ENCODE peak calls at places on chromosome 10, in seven cellular contexts. F, H, G, D, J, M and C are unnamed samples.

GRCh38 chr10:133022784-133023115 is 65.0 kb upstream of the ADGRA1 start:
- DNase-seq in F (peak; percentile 52), M (no peak), J (no peak), G (no peak), D (no peak), H (no peak), C (no peak)

GRCh38 chr10:77636286-77636966 is 1.2 kb downstream of the KCNMA1 start:
- DNase-seq in F (no peak), G (no peak), D (peak; percentile 46), H (no peak), M (no peak), J (no peak), C (no peak)

GRCh38 chr10:110861930-110862677 is 9.6 kb upstream of the PDCD4 start:
- DNase-seq in G (no peak), H (no peak), D (no peak), J (peak; percentile 75), F (no peak), M (no peak), C (no peak)

GRCh38 chr10:113329121-113329596 is 223.7 kb upstream of the HABP2 start:
- DNase-seq in H (no peak), F (no peak), J (no peak), G (no peak), D (no peak), M (no peak), C (no peak)

GRCh38 chr10:14219411-14219810 is 111.3 kb downstream of the FRMD4A start:
- DNase-seq in G (no peak), H (no peak), D (no peak), J (no peak), F (no peak), M (no peak), C (no peak)

GRCh38 chr10:132685121-132685891 is 100.6 kb downstream of the NKX6-2 start:
- DNase-seq in G (no peak), H (peak; percentile 72), D (peak; percentile 10), M (peak; percentile 75), F (peak; percentile 48), J (no peak), C (peak; percentile 40)

GRCh38 chr10:86339226-86339865 is 27.2 kb downstream of the GRID1 start:
- DNase-seq in D (peak; percentile 8), M (no peak), H (peak; percentile 30), F (no peak), J (no peak), G (no peak), C (no peak)

GRCh38 chr10:122170802-122171201 is 100.3 kb upstream of the BTBD16 start:
- DNase-seq in F (no peak), H (no peak), J (no peak), M (no peak), D (no peak), G (peak; percentile 49), C (no peak)

GRCh38 chr10:132168571-132169030 is 18.1 kb upstream of the DPYSL4 start:
- DNase-seq in G (no peak), J (no peak), H (no peak), D (peak; percentile 15), M (no peak), F (peak; percentile 23), C (no peak)

GRCh38 chr10:112045885-112046284 is 137.7 kb downstream of the GPAM start:
- DNase-seq in M (no peak), D (no peak), J (no peak), G (no peak), F (no peak), H (no peak), C (no peak)

GRCh38 chr10:59750155-59750945 is 2.9 kb downstream of the MRLN start:
- DNase-seq in H (no peak), J (no peak), F (no peak), G (no peak), M (no peak), D (no peak), C (no peak)

GRCh38 chr10:18472977-18473376 is 178.4 kb downstream of the NSUN6 start:
- DNase-seq in J (no peak), D (peak; percentile 21), H (no peak), M (no peak), F (no peak), G (no peak), C (no peak)

GRCh38 chr10:91210435-91210834 is 10.0 kb upstream of the PCGF5 start:
- DNase-seq in H (no peak), G (no peak), J (no peak), D (no peak), F (no peak), M (no peak), C (no peak)

GRCh38 chr10:74825033-74825370 is 1.4 kb upstream of the KAT6B start:
- DNase-seq in D (peak; percentile 41), M (peak; percentile 78), H (peak; percentile 75), F (peak; percentile 50), G (peak; percentile 34), J (peak; percentile 29), C (peak; percentile 31)

GRCh38 chr10:95360122-95360715 is 69.4 kb upstream of the PDLIM1 start:
- DNase-seq in M (no peak), F (no peak), D (no peak), H (no peak), G (no peak), J (no peak), C (no peak)

GRCh38 chr10:43353495-43354324 is 17.7 kb upstream of the FXYD4 start:
- DNase-seq in H (no peak), J (no peak), D (no peak), G (no peak), M (no peak), F (no peak), C (no peak)

GRCh38 chr10:43354325-43354635 is 17.2 kb upstream of the FXYD4 start:
- DNase-seq in H (no peak), M (no peak), F (peak; percentile 9), D (no peak), J (no peak), G (no peak), C (no peak)

GRCh38 chr10:43354879-43355380 is 16.5 kb upstream of the FXYD4 start:
- DNase-seq in M (no peak), H (no peak), F (no peak), J (no peak), D (no peak), G (no peak), C (no peak)

GRCh38 chr10:43352951-43353350 is 18.5 kb upstream of the FXYD4 start:
- DNase-seq in G (no peak), H (no peak), M (no peak), F (peak; percentile 3), J (no peak), D (no peak), C (no peak)

GRCh38 chr10:43355749-43356371 is 15.6 kb upstream of the FXYD4 start:
- DNase-seq in M (no peak), H (no peak), J (no peak), F (peak; percentile 3), D (no peak), G (no peak), C (no peak)
- TF ChIP-seq CTCF in M (no peak), H (no peak), J (no peak), F (no peak), D (no peak), G (no peak), C (no peak)

GRCh38 chr10:1380075-1380793 is 324.0 kb downstream of the WDR37 start:
- DNase-seq in M (peak; percentile 55), G (peak; percentile 1), J (no peak), H (no peak), F (no peak), D (no peak), C (no peak)
- TF ChIP-seq CTCF in M (no peak), G (no peak), J (no peak), H (no peak), F (no peak), D (no peak), C (no peak)

GRCh38 chr10:28296023-28296422 is 6.8 kb downstream of the MPP7 start:
- DNase-seq in G (no peak), D (no peak), J (no peak), F (no peak), M (no peak), H (no peak), C (no peak)

GRCh38 chr10:28302012-28302667 is 724 bp downstream of the MPP7 start:
- DNase-seq in M (peak; percentile 79), G (no peak), H (no peak), J (peak; percentile 43), F (no peak), D (peak; percentile 15), C (no peak)

GRCh38 chr10:28304032-28304571 is 1.2 kb upstream of the MPP7 start:
- DNase-seq in J (no peak), M (no peak), H (no peak), D (no peak), G (no peak), F (no peak), C (no peak)

GRCh38 chr10:28302668-28303488 is at the start of gene MPP7:
- DNase-seq in H (peak; percentile 98), F (peak; percentile 97), J (peak; percentile 97), G (peak; percentile 96), M (peak; percentile 98), D (peak; percentile 95), C (peak; percentile 88)

DNA sequence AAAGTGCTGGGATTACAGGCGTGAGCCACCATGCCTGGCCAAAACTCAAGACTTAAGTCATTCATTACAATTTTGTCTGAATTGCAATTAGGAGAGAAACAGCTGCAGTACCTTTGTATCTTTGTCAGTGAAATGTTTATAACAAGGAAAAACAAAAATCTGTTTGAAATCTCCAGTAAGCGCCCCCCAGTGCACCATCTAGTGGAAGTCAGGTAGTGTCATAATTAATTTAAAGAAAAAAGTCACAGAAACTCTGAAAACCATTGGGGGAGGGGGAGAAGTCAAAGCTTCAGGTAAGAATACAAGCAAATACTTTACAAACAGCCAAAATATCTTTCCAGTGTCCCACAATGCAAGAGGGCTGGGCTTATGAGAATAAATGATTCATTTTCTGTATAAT is 2.8 kb downstream of the MPP7 start:
- DNase-seq in H (no peak), J (no peak), D (no peak), G (no peak), F (no peak), M (no peak), C (no peak)
- TF ChIP-seq CTCF in H (no peak), J (no peak), D (no peak), G (no peak), F (no peak), M (no peak), C (no peak)

GRCh38 chr10:11875499-11876281 is 52.5 kb downstream of the PROSER2 start:
- DNase-seq in F (peak; percentile 82), J (peak; percentile 89), M (peak; percentile 83), H (peak; percentile 83), D (no peak), G (no peak), C (no peak)

GRCh38 chr10:11877506-11877905 is 54.4 kb downstream of the PROSER2 start:
- DNase-seq in F (no peak), J (no peak), G (no peak), H (peak; percentile 55), D (no peak), M (no peak), C (no peak)

GRCh38 chr10:11874568-11875182 is 51.5 kb downstream of the PROSER2 start:
- DNase-seq in J (peak; percentile 43), D (peak; percentile 63), H (peak; percentile 52), F (peak; percentile 44), M (no peak), G (peak; percentile 25), C (peak; percentile 73)

GRCh38 chr10:11876805-11877395 is 53.7 kb downstream of the PROSER2 start:
- DNase-seq in M (no peak), G (no peak), J (no peak), D (no peak), H (peak; percentile 27), F (no peak), C (no peak)

DNA sequence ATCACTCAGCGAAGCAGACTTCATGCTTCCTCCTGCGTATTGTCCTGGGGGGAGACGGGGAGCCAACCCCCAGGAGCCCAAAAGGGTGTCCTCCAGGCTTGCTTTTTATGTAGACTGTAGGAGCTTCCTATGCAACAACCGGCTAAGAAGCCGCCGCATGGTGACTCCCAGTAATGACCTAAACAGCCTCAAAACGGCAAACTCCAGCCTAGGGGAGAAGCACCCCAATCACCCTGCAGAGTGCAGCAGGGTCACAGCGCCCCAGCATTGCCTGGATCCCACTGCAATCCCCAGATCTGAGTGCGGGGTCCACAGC is 52.0 kb downstream of the PROSER2 start:
- DNase-seq in M (no peak), F (no peak), H (peak; percentile 61), D (no peak), J (no peak), G (no peak), C (no peak)
- TF ChIP-seq CTCF in M (no peak), F (no peak), H (no peak), D (no peak), J (no peak), G (no peak), C (peak; percentile 39)